ENCODE peak calls at places on chromosomes 2 and 18, in four cellular contexts. One of them, this sample, is unnamed.

GRCh38 chr2:46645681-46646162 is 166.4 kb downstream of the TMEM247 start:
- DNase-seq in HFFc6: peak
- DNase-seq in Peyer's patch: no peak
- DNase-seq in psoas muscle: no peak
- DNase-seq in this sample: no peak

GRCh38 chr18:76572517-76573247 is 77.6 kb upstream of the ZNF516 start:
- DNase-seq in HFFc6: no peak
- DNase-seq in Peyer's patch: no peak
- DNase-seq in psoas muscle: no peak
- DNase-seq in this sample: no peak

GRCh38 chr2:235779444-235779896 is 285.6 kb downstream of the AGAP1 start:
- DNase-seq in HFFc6: peak
- DNase-seq in Peyer's patch: peak
- DNase-seq in psoas muscle: peak
- DNase-seq in this sample: peak

GRCh38 chr18:77622009-77622692 is 372.5 kb downstream of the GALR1 start:
- DNase-seq in HFFc6: no peak
- DNase-seq in Peyer's patch: no peak
- DNase-seq in psoas muscle: no peak
- DNase-seq in this sample: no peak

GRCh38 chr2:97662895-97663625 is 784 bp downstream of the ACTR1B start:
- DNase-seq in HFFc6: peak
- DNase-seq in Peyer's patch: peak
- DNase-seq in psoas muscle: peak
- DNase-seq in this sample: peak

GRCh38 chr2:58757971-58758370 is 516.8 kb upstream of the FANCL start:
- DNase-seq in HFFc6: no peak
- DNase-seq in Peyer's patch: no peak
- DNase-seq in psoas muscle: no peak
- DNase-seq in this sample: no peak

GRCh38 chr2:9815844-9816279 is 27.4 kb upstream of the TAF1B start:
- DNase-seq in HFFc6: no peak
- DNase-seq in Peyer's patch: peak
- DNase-seq in psoas muscle: no peak
- DNase-seq in this sample: no peak

GRCh38 chr2:231810905-231811304 is 24.7 kb downstream of the COPS7B start:
- DNase-seq in HFFc6: peak
- DNase-seq in Peyer's patch: no peak
- DNase-seq in psoas muscle: no peak
- DNase-seq in this sample: no peak

GRCh38 chr18:75218524-75218923 is 7.9 kb downstream of the TSHZ1 start:
- DNase-seq in HFFc6: no peak
- DNase-seq in Peyer's patch: peak
- DNase-seq in psoas muscle: no peak
- DNase-seq in this sample: no peak

GRCh38 chr2:174835797-174836255 is 71.6 kb upstream of the CHRNA1 start:
- DNase-seq in HFFc6: peak
- DNase-seq in Peyer's patch: no peak
- DNase-seq in psoas muscle: no peak
- DNase-seq in this sample: no peak

GRCh38 chr2:45910473-45911060 is 259.1 kb downstream of the PRKCE start:
- DNase-seq in HFFc6: no peak
- DNase-seq in Peyer's patch: no peak
- DNase-seq in psoas muscle: no peak
- DNase-seq in this sample: no peak

GRCh38 chr2:67574230-67574629 is 177.1 kb downstream of the ETAA1 start:
- DNase-seq in HFFc6: peak
- DNase-seq in Peyer's patch: no peak
- DNase-seq in psoas muscle: no peak
- DNase-seq in this sample: no peak

DNA sequence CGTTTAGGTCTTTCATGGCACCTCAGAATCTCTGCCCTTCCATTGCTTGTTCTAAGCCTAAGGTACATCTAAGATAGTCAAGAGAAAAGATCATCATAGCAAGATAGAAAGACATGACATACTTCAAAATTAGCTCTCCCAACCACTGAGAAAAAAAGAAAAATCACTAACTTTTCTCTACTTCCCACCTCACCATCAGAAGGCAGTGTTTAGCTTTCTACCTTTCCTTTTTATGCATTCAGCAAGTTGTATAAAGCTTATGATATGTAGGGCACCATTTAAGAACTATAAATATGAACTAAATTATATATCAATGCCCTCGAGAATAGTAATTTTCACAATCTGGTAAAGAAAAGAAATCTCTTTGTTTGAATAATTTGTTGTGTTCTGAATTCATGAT is 331.8 kb upstream of the VWC2L start:
- DNase-seq in HFFc6: no peak
- DNase-seq in Peyer's patch: no peak
- DNase-seq in psoas muscle: no peak
- DNase-seq in this sample: no peak
- TF ChIP-seq CTCF in HFFc6: peak
- TF ChIP-seq CTCF in Peyer's patch: no peak
- TF ChIP-seq CTCF in psoas muscle: no peak
- TF ChIP-seq CTCF in this sample: no peak

DNA sequence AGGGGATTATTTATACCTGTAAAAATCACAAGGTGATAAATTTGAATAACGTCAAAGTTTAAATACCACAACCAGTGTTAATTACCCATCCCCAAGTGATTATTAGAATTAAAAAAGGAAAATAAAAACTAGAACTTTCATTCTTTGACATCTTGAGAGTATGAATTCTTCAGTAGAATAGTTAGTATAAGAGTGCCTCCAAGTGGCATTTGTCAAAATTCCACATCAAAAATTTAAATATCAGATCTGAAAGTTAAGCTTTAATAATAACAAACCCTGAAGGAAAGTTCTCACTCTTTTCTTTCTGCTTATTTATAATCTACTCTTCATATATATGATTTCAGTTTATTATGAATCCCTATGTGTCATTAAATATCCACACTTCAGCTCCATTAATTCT is 273.7 kb upstream of the KYNU start:
- DNase-seq in HFFc6: no peak
- DNase-seq in Peyer's patch: no peak
- DNase-seq in psoas muscle: no peak
- DNase-seq in this sample: no peak
- TF ChIP-seq CTCF in HFFc6: no peak
- TF ChIP-seq CTCF in Peyer's patch: no peak
- TF ChIP-seq CTCF in psoas muscle: no peak
- TF ChIP-seq CTCF in this sample: no peak

GRCh38 chr2:11647834-11648600 is 22.0 kb downstream of the NTSR2 start:
- DNase-seq in HFFc6: no peak
- DNase-seq in Peyer's patch: no peak
- DNase-seq in psoas muscle: no peak
- DNase-seq in this sample: no peak
- TF ChIP-seq CTCF in HFFc6: peak
- TF ChIP-seq CTCF in Peyer's patch: no peak
- TF ChIP-seq CTCF in psoas muscle: peak
- TF ChIP-seq CTCF in this sample: no peak

GRCh38 chr18:80132196-80132812 is 23.2 kb downstream of the ADNP2 start:
- DNase-seq in HFFc6: no peak
- DNase-seq in Peyer's patch: no peak
- DNase-seq in psoas muscle: no peak
- DNase-seq in this sample: no peak
- TF ChIP-seq CTCF in HFFc6: no peak
- TF ChIP-seq CTCF in Peyer's patch: no peak
- TF ChIP-seq CTCF in psoas muscle: no peak
- TF ChIP-seq CTCF in this sample: no peak

This sample was measured in natural killer cell.